ENCODE peak calls at places on chromosomes 11 and 22, in nine cellular contexts. One of them, this sample, is unnamed.

GRCh38 chr22:46432164-46433068 is 96.9 kb downstream of the TRMU start:
- DNase-seq in AG09319: no peak
- DNase-seq in MV-4-11: peak; percentile 5
- DNase-seq in lower leg skin: no peak
- DNase-seq in T-helper 22 cell: no peak
- DNase-seq in HFFc6: no peak
- DNase-seq in T-helper 9 cell: no peak
- DNase-seq in NCI-H345: no peak
- DNase-seq in occipital lobe: no peak
- DNase-seq in this sample: no peak

GRCh38 chr11:7019500-7020182 is 505 bp downstream of the ZNF214 start:
- DNase-seq in AG09319: no peak
- DNase-seq in MV-4-11: no peak
- DNase-seq in lower leg skin: no peak
- DNase-seq in T-helper 22 cell: no peak
- DNase-seq in HFFc6: no peak
- DNase-seq in T-helper 9 cell: no peak
- DNase-seq in NCI-H345: peak; percentile 43
- DNase-seq in occipital lobe: no peak
- DNase-seq in this sample: no peak

GRCh38 chr11:65891180-65892136 is 985 bp downstream of the CCDC85B start:
- DNase-seq in AG09319: no peak
- DNase-seq in MV-4-11: peak; percentile 44
- DNase-seq in lower leg skin: no peak
- DNase-seq in T-helper 22 cell: no peak
- DNase-seq in HFFc6: peak; percentile 42
- DNase-seq in T-helper 9 cell: no peak
- DNase-seq in NCI-H345: no peak
- DNase-seq in occipital lobe: no peak
- DNase-seq in this sample: no peak

GRCh38 chr11:31050061-31050790 is 319.3 kb downstream of the DCDC1 start:
- DNase-seq in AG09319: no peak
- DNase-seq in MV-4-11: no peak
- DNase-seq in lower leg skin: no peak
- DNase-seq in T-helper 22 cell: no peak
- DNase-seq in HFFc6: no peak
- DNase-seq in T-helper 9 cell: no peak
- DNase-seq in NCI-H345: peak; percentile 90
- DNase-seq in occipital lobe: no peak
- DNase-seq in this sample: no peak

GRCh38 chr11:72817966-72818365 is 3.8 kb downstream of the ATG16L2 start:
- DNase-seq in AG09319: no peak
- DNase-seq in MV-4-11: no peak
- DNase-seq in lower leg skin: no peak
- DNase-seq in T-helper 22 cell: no peak
- DNase-seq in HFFc6: no peak
- DNase-seq in T-helper 9 cell: no peak
- DNase-seq in NCI-H345: no peak
- DNase-seq in occipital lobe: no peak
- DNase-seq in this sample: no peak

GRCh38 chr11:66288866-66289547 is at the start of gene YIF1A:
- DNase-seq in AG09319: peak; percentile 99
- DNase-seq in MV-4-11: peak; percentile 99
- DNase-seq in lower leg skin: peak; percentile 98
- DNase-seq in T-helper 22 cell: peak; percentile 99
- DNase-seq in HFFc6: peak; percentile 100
- DNase-seq in T-helper 9 cell: peak; percentile 96
- DNase-seq in NCI-H345: peak; percentile 99
- DNase-seq in occipital lobe: peak; percentile 99
- DNase-seq in this sample: peak; percentile 99

GRCh38 chr11:74673956-74674355 is 57.3 kb downstream of the CHRDL2 start:
- DNase-seq in AG09319: no peak
- DNase-seq in MV-4-11: no peak
- DNase-seq in lower leg skin: no peak
- DNase-seq in T-helper 22 cell: no peak
- DNase-seq in HFFc6: no peak
- DNase-seq in T-helper 9 cell: no peak
- DNase-seq in NCI-H345: no peak
- DNase-seq in occipital lobe: peak; percentile 40
- DNase-seq in this sample: no peak

GRCh38 chr11:103420593-103420992 is 311.4 kb downstream of the DYNC2H1 start:
- DNase-seq in AG09319: no peak
- DNase-seq in MV-4-11: no peak
- DNase-seq in lower leg skin: no peak
- DNase-seq in T-helper 22 cell: no peak
- DNase-seq in HFFc6: peak; percentile 82
- DNase-seq in T-helper 9 cell: no peak
- DNase-seq in NCI-H345: no peak
- DNase-seq in occipital lobe: no peak
- DNase-seq in this sample: no peak

GRCh38 chr22:50218996-50219727 is 18.4 kb downstream of the SELENOO start:
- DNase-seq in AG09319: peak; percentile 43
- DNase-seq in MV-4-11: peak; percentile 58
- DNase-seq in lower leg skin: peak; percentile 81
- DNase-seq in T-helper 22 cell: no peak
- DNase-seq in HFFc6: peak; percentile 40
- DNase-seq in T-helper 9 cell: no peak
- DNase-seq in NCI-H345: peak; percentile 82
- DNase-seq in occipital lobe: peak; percentile 49
- DNase-seq in this sample: peak; percentile 88

GRCh38 chr11:114821626-114822025 is 143.3 kb downstream of the NXPE2 start:
- DNase-seq in AG09319: no peak
- DNase-seq in MV-4-11: no peak
- DNase-seq in lower leg skin: no peak
- DNase-seq in T-helper 22 cell: no peak
- DNase-seq in HFFc6: no peak
- DNase-seq in T-helper 9 cell: no peak
- DNase-seq in NCI-H345: peak; percentile 17
- DNase-seq in occipital lobe: peak; percentile 49
- DNase-seq in this sample: no peak

GRCh38 chr11:57001674-57002401 is 13.1 kb downstream of the OR5AK2 start:
- DNase-seq in AG09319: no peak
- DNase-seq in MV-4-11: no peak
- DNase-seq in lower leg skin: no peak
- DNase-seq in T-helper 22 cell: no peak
- DNase-seq in HFFc6: no peak
- DNase-seq in T-helper 9 cell: no peak
- DNase-seq in NCI-H345: no peak
- DNase-seq in occipital lobe: no peak
- DNase-seq in this sample: no peak

GRCh38 chr11:122676638-122677037 is 21.1 kb downstream of the UBASH3B start:
- DNase-seq in AG09319: no peak
- DNase-seq in MV-4-11: no peak
- DNase-seq in lower leg skin: no peak
- DNase-seq in T-helper 22 cell: no peak
- DNase-seq in HFFc6: no peak
- DNase-seq in T-helper 9 cell: no peak
- DNase-seq in NCI-H345: no peak
- DNase-seq in occipital lobe: no peak
- DNase-seq in this sample: no peak

GRCh38 chr11:69918231-69918937 is 99.2 kb upstream of the FGF3 start:
- DNase-seq in AG09319: no peak
- DNase-seq in MV-4-11: no peak
- DNase-seq in lower leg skin: no peak
- DNase-seq in T-helper 22 cell: no peak
- DNase-seq in HFFc6: no peak
- DNase-seq in T-helper 9 cell: no peak
- DNase-seq in NCI-H345: no peak
- DNase-seq in occipital lobe: no peak
- DNase-seq in this sample: no peak

GRCh38 chr11:10864688-10865087 is 6.8 kb upstream of the ZBED5 start:
- DNase-seq in AG09319: no peak
- DNase-seq in MV-4-11: no peak
- DNase-seq in lower leg skin: no peak
- DNase-seq in T-helper 22 cell: no peak
- DNase-seq in HFFc6: no peak
- DNase-seq in T-helper 9 cell: no peak
- DNase-seq in NCI-H345: no peak
- DNase-seq in occipital lobe: no peak
- DNase-seq in this sample: no peak

GRCh38 chr22:24408630-24409029 is 18.8 kb upstream of the ADORA2A start:
- DNase-seq in AG09319: no peak
- DNase-seq in MV-4-11: no peak
- DNase-seq in lower leg skin: no peak
- DNase-seq in T-helper 22 cell: no peak
- DNase-seq in HFFc6: no peak
- DNase-seq in T-helper 9 cell: no peak
- DNase-seq in NCI-H345: no peak
- DNase-seq in occipital lobe: no peak
- DNase-seq in this sample: no peak

GRCh38 chr11:2529636-2530035 is 84.8 kb downstream of the KCNQ1 start:
- DNase-seq in AG09319: no peak
- DNase-seq in MV-4-11: no peak
- DNase-seq in lower leg skin: no peak
- DNase-seq in T-helper 22 cell: no peak
- DNase-seq in HFFc6: no peak
- DNase-seq in T-helper 9 cell: no peak
- DNase-seq in NCI-H345: no peak
- DNase-seq in occipital lobe: no peak
- DNase-seq in this sample: no peak

GRCh38 chr11:131810511-131810910 is 440.1 kb downstream of the NTM start:
- DNase-seq in AG09319: no peak
- DNase-seq in MV-4-11: no peak
- DNase-seq in lower leg skin: no peak
- DNase-seq in T-helper 22 cell: no peak
- DNase-seq in HFFc6: no peak
- DNase-seq in T-helper 9 cell: no peak
- DNase-seq in NCI-H345: no peak
- DNase-seq in occipital lobe: no peak
- DNase-seq in this sample: no peak

GRCh38 chr11:73140213-73141030 is 1.7 kb downstream of the FCHSD2 start:
- DNase-seq in AG09319: no peak
- DNase-seq in MV-4-11: no peak
- DNase-seq in lower leg skin: no peak
- DNase-seq in T-helper 22 cell: no peak
- DNase-seq in HFFc6: no peak
- DNase-seq in T-helper 9 cell: no peak
- DNase-seq in NCI-H345: peak; percentile 23
- DNase-seq in occipital lobe: peak; percentile 46
- DNase-seq in this sample: peak; percentile 39

GRCh38 chr11:113603277-113604059 is 102.6 kb downstream of the TMPRSS5 start:
- DNase-seq in AG09319: no peak
- DNase-seq in MV-4-11: no peak
- DNase-seq in lower leg skin: no peak
- DNase-seq in T-helper 22 cell: no peak
- DNase-seq in HFFc6: no peak
- DNase-seq in T-helper 9 cell: no peak
- DNase-seq in NCI-H345: no peak
- DNase-seq in occipital lobe: peak; percentile 14
- DNase-seq in this sample: no peak

GRCh38 chr11:45182902-45183301 is 36.5 kb downstream of the PRDM11 start:
- DNase-seq in AG09319: no peak
- DNase-seq in MV-4-11: no peak
- DNase-seq in lower leg skin: no peak
- DNase-seq in T-helper 22 cell: no peak
- DNase-seq in HFFc6: peak; percentile 26
- DNase-seq in T-helper 9 cell: no peak
- DNase-seq in NCI-H345: peak; percentile 24
- DNase-seq in occipital lobe: no peak
- DNase-seq in this sample: no peak

GRCh38 chr11:103433976-103434375 is 324.8 kb downstream of the DYNC2H1 start:
- DNase-seq in AG09319: peak; percentile 7
- DNase-seq in MV-4-11: no peak
- DNase-seq in lower leg skin: no peak
- DNase-seq in T-helper 22 cell: no peak
- DNase-seq in HFFc6: no peak
- DNase-seq in T-helper 9 cell: no peak
- DNase-seq in NCI-H345: no peak
- DNase-seq in occipital lobe: no peak
- DNase-seq in this sample: no peak

GRCh38 chr11:8442301-8442700 is 151.7 kb downstream of the STK33 start:
- DNase-seq in AG09319: no peak
- DNase-seq in MV-4-11: no peak
- DNase-seq in lower leg skin: no peak
- DNase-seq in T-helper 22 cell: no peak
- DNase-seq in HFFc6: no peak
- DNase-seq in T-helper 9 cell: no peak
- DNase-seq in NCI-H345: no peak
- DNase-seq in occipital lobe: no peak
- DNase-seq in this sample: no peak

GRCh38 chr11:8698917-8699441 is 16.4 kb downstream of the RPL27A start:
- DNase-seq in AG09319: no peak
- DNase-seq in MV-4-11: no peak
- DNase-seq in lower leg skin: no peak
- DNase-seq in T-helper 22 cell: no peak
- DNase-seq in HFFc6: no peak
- DNase-seq in T-helper 9 cell: no peak
- DNase-seq in NCI-H345: no peak
- DNase-seq in occipital lobe: no peak
- DNase-seq in this sample: no peak

GRCh38 chr22:17984114-17984513 is 40.2 kb downstream of the MICAL3 start:
- DNase-seq in AG09319: no peak
- DNase-seq in MV-4-11: no peak
- DNase-seq in lower leg skin: no peak
- DNase-seq in T-helper 22 cell: no peak
- DNase-seq in HFFc6: no peak
- DNase-seq in T-helper 9 cell: no peak
- DNase-seq in NCI-H345: no peak
- DNase-seq in occipital lobe: no peak
- DNase-seq in this sample: no peak

GRCh38 chr22:42803454-42803853 is 53.6 kb downstream of the ARFGAP3 start:
- DNase-seq in AG09319: no peak
- DNase-seq in MV-4-11: no peak
- DNase-seq in lower leg skin: no peak
- DNase-seq in T-helper 22 cell: no peak
- DNase-seq in HFFc6: no peak
- DNase-seq in T-helper 9 cell: no peak
- DNase-seq in NCI-H345: peak; percentile 16
- DNase-seq in occipital lobe: no peak
- DNase-seq in this sample: no peak

GRCh38 chr11:121249039-121249663 is 43.4 kb upstream of the SC5D start:
- DNase-seq in AG09319: peak; percentile 1
- DNase-seq in MV-4-11: peak; percentile 7
- DNase-seq in lower leg skin: no peak
- DNase-seq in T-helper 22 cell: no peak
- DNase-seq in HFFc6: peak; percentile 55
- DNase-seq in T-helper 9 cell: no peak
- DNase-seq in NCI-H345: peak; percentile 56
- DNase-seq in occipital lobe: no peak
- DNase-seq in this sample: no peak

GRCh38 chr22:33274214-33274828 is 216.1 kb upstream of the SYN3 start:
- DNase-seq in AG09319: no peak
- DNase-seq in MV-4-11: peak; percentile 9
- DNase-seq in lower leg skin: no peak
- DNase-seq in T-helper 22 cell: no peak
- DNase-seq in HFFc6: no peak
- DNase-seq in T-helper 9 cell: no peak
- DNase-seq in NCI-H345: no peak
- DNase-seq in occipital lobe: no peak
- DNase-seq in this sample: no peak

GRCh38 chr11:124669193-124669592 is 4.3 kb downstream of the SIAE start:
- DNase-seq in AG09319: peak; percentile 12
- DNase-seq in MV-4-11: peak; percentile 33
- DNase-seq in lower leg skin: peak; percentile 43
- DNase-seq in T-helper 22 cell: no peak
- DNase-seq in HFFc6: peak; percentile 25
- DNase-seq in T-helper 9 cell: peak; percentile 15
- DNase-seq in NCI-H345: peak; percentile 28
- DNase-seq in occipital lobe: no peak
- DNase-seq in this sample: peak; percentile 54

GRCh38 chr22:49646876-49647275 is 180.8 kb downstream of the BRD1 start:
- DNase-seq in AG09319: no peak
- DNase-seq in MV-4-11: no peak
- DNase-seq in lower leg skin: no peak
- DNase-seq in T-helper 22 cell: no peak
- DNase-seq in HFFc6: no peak
- DNase-seq in T-helper 9 cell: no peak
- DNase-seq in NCI-H345: no peak
- DNase-seq in occipital lobe: no peak
- DNase-seq in this sample: no peak

GRCh38 chr11:104623518-104623917 is 274.7 kb downstream of the CASP12 start:
- DNase-seq in AG09319: no peak
- DNase-seq in MV-4-11: no peak
- DNase-seq in lower leg skin: no peak
- DNase-seq in T-helper 22 cell: no peak
- DNase-seq in HFFc6: no peak
- DNase-seq in T-helper 9 cell: no peak
- DNase-seq in NCI-H345: no peak
- DNase-seq in occipital lobe: no peak
- DNase-seq in this sample: no peak

GRCh38 chr11:46446343-46446751 is 54.8 kb upstream of the CHRM4 start:
- DNase-seq in AG09319: no peak
- DNase-seq in MV-4-11: no peak
- DNase-seq in lower leg skin: no peak
- DNase-seq in T-helper 22 cell: no peak
- DNase-seq in HFFc6: peak; percentile 19
- DNase-seq in T-helper 9 cell: no peak
- DNase-seq in NCI-H345: no peak
- DNase-seq in occipital lobe: no peak
- DNase-seq in this sample: no peak

This sample was measured in lung.